ENCODE peak calls at places on chromosomes 5 and 9, in eight cellular contexts. S is ovary; E is spleen; Q is fibroblast of lung; L is left ventricle myocardium inferior; F is CD4-positive, alpha-beta memory T cell; G is PC-9; X is MG63. K is an unnamed sample.

GRCh38 chr5:19987594-19988345 is at the start of gene CDH18:
- DNase-seq in S (peak; percentile 26), E (peak; percentile 58), Q (peak; percentile 69), L (peak; percentile 22), F (no peak), G (peak; percentile 67), X (peak; percentile 90), K (peak; percentile 79)

GRCh38 chr9:114756920-114757319 is 48.9 kb downstream of the TNFSF15 start:
- DNase-seq in S (no peak), E (no peak), Q (no peak), L (no peak), F (no peak), G (no peak), X (no peak), K (no peak)

GRCh38 chr9:78986446-78986845 is 585.3 kb upstream of the TLE4 start:
- DNase-seq in S (no peak), E (no peak), Q (peak; percentile 66), L (no peak), F (no peak), G (no peak), X (no peak), K (no peak)

GRCh38 chr9:126682113-126682810 is 68.5 kb downstream of the LMX1B start:
- DNase-seq in S (no peak), E (no peak), Q (no peak), L (no peak), F (no peak), G (no peak), X (no peak), K (peak; percentile 81)

GRCh38 chr9:6598249-6598725 is 47.2 kb downstream of the GLDC start:
- DNase-seq in S (no peak), E (no peak), Q (no peak), L (no peak), F (no peak), G (no peak), X (no peak), K (no peak)

GRCh38 chr5:149011084-149011483 is 51.8 kb downstream of the SH3TC2 start:
- DNase-seq in S (no peak), E (no peak), Q (no peak), L (no peak), F (no peak), G (peak; percentile 92), X (peak; percentile 35), K (no peak)

GRCh38 chr5:7741415-7742065 is 109.4 kb downstream of the CFAP90 start:
- DNase-seq in S (no peak), E (no peak), Q (no peak), L (no peak), F (no peak), G (no peak), X (no peak), K (no peak)

GRCh38 chr9:112074250-112075008 is 100.7 kb downstream of the SUSD1 start:
- DNase-seq in S (peak; percentile 49), E (no peak), Q (peak; percentile 92), L (peak; percentile 28), F (peak; percentile 74), G (peak; percentile 78), X (peak; percentile 66), K (peak; percentile 51)

GRCh38 chr5:94702729-94703128 is 84.3 kb downstream of the SLF1 start:
- DNase-seq in S (no peak), E (no peak), Q (no peak), L (no peak), F (no peak), G (no peak), X (no peak), K (no peak)

GRCh38 chr9:37938121-37938906 is 34.4 kb upstream of the SLC25A51 start:
- DNase-seq in S (peak; percentile 33), E (no peak), Q (peak; percentile 86), L (no peak), F (no peak), G (peak; percentile 31), X (peak; percentile 79), K (no peak)

GRCh38 chr9:114371986-114372917 is 15.5 kb downstream of the AKNA start:
- DNase-seq in S (peak; percentile 50), E (peak; percentile 86), Q (peak; percentile 39), L (no peak), F (peak; percentile 57), G (no peak), X (no peak), K (peak; percentile 65)

GRCh38 chr5:170644501-170644900 is 139.0 kb upstream of the GABRP start:
- DNase-seq in S (no peak), E (peak; percentile 14), Q (no peak), L (no peak), F (no peak), G (no peak), X (no peak), K (no peak)

GRCh38 chr5:135444360-135444759 is 2.8 kb downstream of the DCANP1 start:
- DNase-seq in S (no peak), E (peak; percentile 66), Q (no peak), L (no peak), F (no peak), G (no peak), X (no peak), K (no peak)

GRCh38 chr5:83564069-83564749 is 92.7 kb downstream of the VCAN start:
- DNase-seq in S (no peak), E (no peak), Q (peak; percentile 44), L (no peak), F (peak; percentile 37), G (no peak), X (no peak), K (no peak)

GRCh38 chr5:93151896-93152295 is 429.1 kb downstream of the NR2F1-AS1 start:
- DNase-seq in S (no peak), E (no peak), Q (no peak), L (no peak), F (no peak), G (no peak), X (no peak), K (no peak)

GRCh38 chr9:16815042-16815441 is 55.4 kb downstream of the BNC2 start:
- DNase-seq in S (no peak), E (no peak), Q (no peak), L (no peak), F (no peak), G (no peak), X (no peak), K (no peak)

GRCh38 chr9:81874926-81875325 is 53.3 kb upstream of the SPATA31D4 start:
- DNase-seq in S (no peak), E (no peak), Q (peak; percentile 91), L (no peak), F (no peak), G (no peak), X (peak; percentile 34), K (no peak)

DNA sequence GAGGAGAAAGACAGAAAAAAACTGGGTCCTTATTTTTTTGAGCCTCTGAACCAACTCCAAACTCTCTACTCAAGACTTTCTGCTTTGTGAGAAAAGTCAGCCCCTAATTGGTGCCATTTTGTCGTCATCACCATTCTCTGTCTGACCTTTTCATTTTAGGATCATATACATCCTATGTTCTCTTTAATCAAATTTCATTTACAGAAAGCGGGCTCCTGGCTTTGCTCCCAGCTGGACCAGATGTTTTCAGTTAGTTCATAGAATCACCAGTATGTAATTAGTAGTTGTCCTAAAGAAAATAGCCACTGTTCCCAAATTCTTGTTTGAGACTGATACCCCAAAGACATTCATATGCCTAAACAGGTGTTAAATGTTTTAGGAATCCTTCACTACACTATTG is 28.6 kb upstream of the SLCO4C1 start:
- DNase-seq in S (no peak), E (no peak), Q (no peak), L (no peak), F (no peak), G (no peak), X (no peak), K (no peak)
- H3K4me3 ChIP-seq in S (no peak overlapping the region), E (no peak overlapping the region), Q (no peak overlapping the region), L (no peak overlapping the region), F (no peak overlapping the region), G (no peak overlapping the region), X (no peak overlapping the region), K (no peak overlapping the region)

GRCh38 chr9:34123682-34124081 is 2.8 kb downstream of the DCAF12 start:
- DNase-seq in S (no peak), E (peak; percentile 76), Q (no peak), L (no peak), F (no peak), G (no peak), X (no peak), K (no peak)
- H3K4me3 ChIP-seq in S (no peak overlapping the region), E (peak overlapping the region; percentile 15), Q (no peak overlapping the region), L (peak overlapping the region; percentile 86), F (no peak overlapping the region), G (no peak overlapping the region), X (no peak overlapping the region), K (no peak overlapping the region)

DNA sequence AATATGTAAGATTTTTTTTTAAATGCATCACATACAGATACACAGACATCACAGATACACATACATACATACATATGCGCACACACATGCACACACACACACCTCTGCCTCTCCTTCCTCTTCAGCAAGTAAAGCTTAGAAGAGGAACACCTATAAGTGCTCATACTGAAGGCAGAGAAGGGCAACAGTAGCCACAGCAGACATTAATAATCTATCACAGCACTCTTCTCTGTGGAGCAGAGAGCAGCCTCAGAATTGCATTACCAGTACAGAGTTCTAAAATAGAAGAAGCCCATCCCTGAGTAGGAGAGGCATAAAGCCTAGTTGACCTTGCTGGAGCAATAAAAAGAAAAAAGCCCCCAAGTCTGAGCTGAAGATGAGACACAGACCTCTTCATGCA is 110.6 kb downstream of the MLLT3 start:
- DNase-seq in S (no peak), E (no peak), Q (no peak), L (no peak), F (no peak), G (no peak), X (no peak), K (no peak)
- H3K4me3 ChIP-seq in S (no peak overlapping the region), E (no peak overlapping the region), Q (no peak overlapping the region), L (no peak overlapping the region), F (no peak overlapping the region), G (no peak overlapping the region), X (no peak overlapping the region), K (no peak overlapping the region)

GRCh38 chr9:21754741-21755140 is 47.7 kb upstream of the MTAP start:
- DNase-seq in S (no peak), E (no peak), Q (no peak), L (no peak), F (no peak), G (no peak), X (no peak), K (no peak)

GRCh38 chr9:21747171-21747570 is 55.3 kb upstream of the MTAP start:
- DNase-seq in S (no peak), E (no peak), Q (peak; percentile 64), L (no peak), F (no peak), G (peak; percentile 3), X (peak; percentile 58), K (no peak)

GRCh38 chr9:21750021-21750735 is 52.3 kb upstream of the MTAP start:
- DNase-seq in S (no peak), E (no peak), Q (peak; percentile 75), L (no peak), F (no peak), G (no peak), X (peak; percentile 46), K (no peak)

GRCh38 chr9:21746550-21746949 is 55.9 kb upstream of the MTAP start:
- DNase-seq in S (no peak), E (no peak), Q (no peak), L (no peak), F (no peak), G (no peak), X (no peak), K (no peak)

DNA sequence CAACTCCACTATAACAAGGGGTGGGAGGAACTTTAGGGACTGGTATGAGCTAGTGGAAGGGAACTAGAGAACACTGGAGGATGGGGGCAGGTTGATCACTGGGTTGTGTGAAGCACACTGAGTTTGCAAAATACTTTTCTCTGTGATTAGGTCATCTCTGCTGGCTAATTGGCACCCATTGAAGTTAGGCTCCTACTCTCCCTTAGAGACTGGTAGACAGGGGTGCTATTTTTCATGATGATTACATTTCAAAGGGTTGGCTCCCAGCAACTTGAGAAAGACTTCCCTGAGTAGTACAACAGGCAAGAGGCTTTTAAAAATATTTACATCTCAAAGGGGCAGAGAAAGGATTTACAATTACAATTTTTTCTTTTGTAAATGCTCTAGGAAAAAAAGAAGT is 50.4 kb upstream of the MTAP start:
- DNase-seq in S (no peak), E (no peak), Q (no peak), L (no peak), F (no peak), G (no peak), X (no peak), K (peak; percentile 8)
- H3K4me3 ChIP-seq in S (no peak overlapping the region), E (no peak overlapping the region), Q (no peak overlapping the region), L (no peak overlapping the region), F (no peak overlapping the region), G (no peak overlapping the region), X (no peak overlapping the region), K (no peak overlapping the region)